ENCODE peak calls at places on chromosomes 5 and 9, in six cellular contexts. One of them, this sample, is unnamed.

GRCh38 chr5:82873452-82873851 is 203.7 kb downstream of the TMEM167A start:
- DNase-seq in HepG2: no peak
- DNase-seq in PC-9: no peak
- DNase-seq in OCI-LY7: no peak
- DNase-seq in mammary epithelial cell: no peak
- DNase-seq in astrocyte: no peak
- DNase-seq in this sample: no peak

GRCh38 chr5:84255318-84255717 is 129.4 kb downstream of the EDIL3 start:
- DNase-seq in HepG2: peak; percentile 3
- DNase-seq in PC-9: no peak
- DNase-seq in OCI-LY7: peak; percentile 10
- DNase-seq in mammary epithelial cell: peak; percentile 31
- DNase-seq in astrocyte: peak; percentile 24
- DNase-seq in this sample: peak; percentile 47

GRCh38 chr9:137234758-137235423 is 4.2 kb downstream of the SLC34A3 start:
- DNase-seq in HepG2: no peak
- DNase-seq in PC-9: no peak
- DNase-seq in OCI-LY7: no peak
- DNase-seq in mammary epithelial cell: no peak
- DNase-seq in astrocyte: no peak
- DNase-seq in this sample: no peak

GRCh38 chr5:57595530-57596098 is 113.0 kb upstream of the ACTBL2 start:
- DNase-seq in HepG2: no peak
- DNase-seq in PC-9: no peak
- DNase-seq in OCI-LY7: no peak
- DNase-seq in mammary epithelial cell: no peak
- DNase-seq in astrocyte: no peak
- DNase-seq in this sample: no peak

GRCh38 chr5:151892393-151892792 is 32.3 kb downstream of the GLRA1 start:
- DNase-seq in HepG2: no peak
- DNase-seq in PC-9: no peak
- DNase-seq in OCI-LY7: no peak
- DNase-seq in mammary epithelial cell: no peak
- DNase-seq in astrocyte: no peak
- DNase-seq in this sample: no peak

GRCh38 chr9:106075991-106076390 is 381.6 kb downstream of the TMEM38B start:
- DNase-seq in HepG2: no peak
- DNase-seq in PC-9: no peak
- DNase-seq in OCI-LY7: no peak
- DNase-seq in mammary epithelial cell: peak; percentile 96
- DNase-seq in astrocyte: peak; percentile 90
- DNase-seq in this sample: no peak

GRCh38 chr9:127204771-127205470 is 59.7 kb upstream of the GARNL3 start:
- DNase-seq in HepG2: peak; percentile 31
- DNase-seq in PC-9: peak; percentile 51
- DNase-seq in OCI-LY7: peak; percentile 35
- DNase-seq in mammary epithelial cell: no peak
- DNase-seq in astrocyte: no peak
- DNase-seq in this sample: peak; percentile 88

GRCh38 chr9:99251157-99251556 is 29.1 kb downstream of the SEC61B start:
- DNase-seq in HepG2: no peak
- DNase-seq in PC-9: no peak
- DNase-seq in OCI-LY7: no peak
- DNase-seq in mammary epithelial cell: no peak
- DNase-seq in astrocyte: no peak
- DNase-seq in this sample: no peak

GRCh38 chr9:7402704-7403389 is 396.7 kb downstream of the DMAC1 start:
- DNase-seq in HepG2: no peak
- DNase-seq in PC-9: no peak
- DNase-seq in OCI-LY7: no peak
- DNase-seq in mammary epithelial cell: peak; percentile 8
- DNase-seq in astrocyte: no peak
- DNase-seq in this sample: peak; percentile 47

GRCh38 chr9:109683521-109683920 is 96.5 kb upstream of the PALM2AKAP2 start:
- DNase-seq in HepG2: no peak
- DNase-seq in PC-9: no peak
- DNase-seq in OCI-LY7: no peak
- DNase-seq in mammary epithelial cell: peak; percentile 53
- DNase-seq in astrocyte: peak; percentile 29
- DNase-seq in this sample: peak; percentile 15

GRCh38 chr5:140565780-140566095 is 1.1 kb downstream of the SLC35A4 start:
- DNase-seq in HepG2: no peak
- DNase-seq in PC-9: no peak
- DNase-seq in OCI-LY7: no peak
- DNase-seq in mammary epithelial cell: no peak
- DNase-seq in astrocyte: no peak
- DNase-seq in this sample: peak; percentile 76

GRCh38 chr9:94034511-94034910 is 49.8 kb upstream of the PTPDC1 start:
- DNase-seq in HepG2: no peak
- DNase-seq in PC-9: no peak
- DNase-seq in OCI-LY7: no peak
- DNase-seq in mammary epithelial cell: no peak
- DNase-seq in astrocyte: no peak
- DNase-seq in this sample: no peak

GRCh38 chr9:108816037-108816436 is 39.7 kb downstream of the ACTL7B start:
- DNase-seq in HepG2: peak; percentile 60
- DNase-seq in PC-9: no peak
- DNase-seq in OCI-LY7: no peak
- DNase-seq in mammary epithelial cell: no peak
- DNase-seq in astrocyte: no peak
- DNase-seq in this sample: no peak

GRCh38 chr5:175718401-175719108 is 60.7 kb downstream of the HRH2 start:
- DNase-seq in HepG2: no peak
- DNase-seq in PC-9: peak; percentile 18
- DNase-seq in OCI-LY7: peak; percentile 27
- DNase-seq in mammary epithelial cell: peak; percentile 41
- DNase-seq in astrocyte: no peak
- DNase-seq in this sample: no peak

GRCh38 chr9:130058154-130058553 is 4.4 kb downstream of the GPR107 start:
- DNase-seq in HepG2: no peak
- DNase-seq in PC-9: no peak
- DNase-seq in OCI-LY7: no peak
- DNase-seq in mammary epithelial cell: no peak
- DNase-seq in astrocyte: no peak
- DNase-seq in this sample: peak; percentile 71

GRCh38 chr9:134419684-134420076 is 93.4 kb downstream of the RXRA start:
- DNase-seq in HepG2: no peak
- DNase-seq in PC-9: no peak
- DNase-seq in OCI-LY7: no peak
- DNase-seq in mammary epithelial cell: no peak
- DNase-seq in astrocyte: no peak
- DNase-seq in this sample: no peak

GRCh38 chr9:8666060-8666459 is 866.5 kb upstream of the DMAC1 start:
- DNase-seq in HepG2: no peak
- DNase-seq in PC-9: no peak
- DNase-seq in OCI-LY7: no peak
- DNase-seq in mammary epithelial cell: no peak
- DNase-seq in astrocyte: no peak
- DNase-seq in this sample: no peak

GRCh38 chr5:6715758-6716633 is 2.8 kb downstream of the TENT4A start:
- DNase-seq in HepG2: no peak
- DNase-seq in PC-9: no peak
- DNase-seq in OCI-LY7: peak; percentile 48
- DNase-seq in mammary epithelial cell: no peak
- DNase-seq in astrocyte: no peak
- DNase-seq in this sample: no peak

GRCh38 chr9:84315278-84315877 is 25.2 kb downstream of the SLC28A3 start:
- DNase-seq in HepG2: peak; percentile 23
- DNase-seq in PC-9: peak; percentile 52
- DNase-seq in OCI-LY7: peak; percentile 40
- DNase-seq in mammary epithelial cell: peak; percentile 49
- DNase-seq in astrocyte: peak; percentile 23
- DNase-seq in this sample: no peak

GRCh38 chr9:115590016-115590415 is 472.1 kb upstream of the TNC start:
- DNase-seq in HepG2: no peak
- DNase-seq in PC-9: peak; percentile 53
- DNase-seq in OCI-LY7: no peak
- DNase-seq in mammary epithelial cell: peak; percentile 93
- DNase-seq in astrocyte: peak; percentile 94
- DNase-seq in this sample: peak; percentile 82

GRCh38 chr9:120480707-120481106 is 99.3 kb downstream of the CDK5RAP2 start:
- DNase-seq in HepG2: no peak
- DNase-seq in PC-9: no peak
- DNase-seq in OCI-LY7: no peak
- DNase-seq in mammary epithelial cell: peak; percentile 26
- DNase-seq in astrocyte: no peak
- DNase-seq in this sample: no peak

GRCh38 chr9:136119259-136120118 is 814 bp upstream of the TMEM250 start:
- DNase-seq in HepG2: peak; percentile 82
- DNase-seq in PC-9: peak; percentile 68
- DNase-seq in OCI-LY7: no peak
- DNase-seq in mammary epithelial cell: peak; percentile 40
- DNase-seq in astrocyte: no peak
- DNase-seq in this sample: peak; percentile 88

GRCh38 chr9:34556951-34557350 is 32.6 kb downstream of the CNTFR start:
- DNase-seq in HepG2: no peak
- DNase-seq in PC-9: no peak
- DNase-seq in OCI-LY7: no peak
- DNase-seq in mammary epithelial cell: no peak
- DNase-seq in astrocyte: no peak
- DNase-seq in this sample: peak; percentile 90

GRCh38 chr5:153458266-153458665 is 32.2 kb upstream of the GRIA1 start:
- DNase-seq in HepG2: no peak
- DNase-seq in PC-9: no peak
- DNase-seq in OCI-LY7: no peak
- DNase-seq in mammary epithelial cell: no peak
- DNase-seq in astrocyte: no peak
- DNase-seq in this sample: no peak

GRCh38 chr5:160312139-160312959 is at the start of gene CCNJL:
- DNase-seq in HepG2: peak; percentile 52
- DNase-seq in PC-9: peak; percentile 91
- DNase-seq in OCI-LY7: no peak
- DNase-seq in mammary epithelial cell: peak; percentile 64
- DNase-seq in astrocyte: peak; percentile 25
- DNase-seq in this sample: peak; percentile 91

GRCh38 chr9:79896390-79896789 is 324.6 kb downstream of the TLE4 start:
- DNase-seq in HepG2: no peak
- DNase-seq in PC-9: no peak
- DNase-seq in OCI-LY7: no peak
- DNase-seq in mammary epithelial cell: peak; percentile 16
- DNase-seq in astrocyte: no peak
- DNase-seq in this sample: no peak

GRCh38 chr5:91443028-91443427 is 59.9 kb upstream of the ARRDC3 start:
- DNase-seq in HepG2: no peak
- DNase-seq in PC-9: no peak
- DNase-seq in OCI-LY7: no peak
- DNase-seq in mammary epithelial cell: peak; percentile 14
- DNase-seq in astrocyte: peak; percentile 90
- DNase-seq in this sample: peak; percentile 18

GRCh38 chr5:62506659-62507460 is 71.8 kb upstream of the LRRC70 start:
- DNase-seq in HepG2: no peak
- DNase-seq in PC-9: no peak
- DNase-seq in OCI-LY7: peak; percentile 16
- DNase-seq in mammary epithelial cell: no peak
- DNase-seq in astrocyte: no peak
- DNase-seq in this sample: no peak

GRCh38 chr9:77926314-77926959 is 105.2 kb downstream of the GNAQ start:
- DNase-seq in HepG2: no peak
- DNase-seq in PC-9: no peak
- DNase-seq in OCI-LY7: no peak
- DNase-seq in mammary epithelial cell: peak; percentile 41
- DNase-seq in astrocyte: peak; percentile 87
- DNase-seq in this sample: no peak

GRCh38 chr9:106772523-106773290 is 90.3 kb upstream of the ZNF462 start:
- DNase-seq in HepG2: no peak
- DNase-seq in PC-9: no peak
- DNase-seq in OCI-LY7: no peak
- DNase-seq in mammary epithelial cell: peak; percentile 21
- DNase-seq in astrocyte: no peak
- DNase-seq in this sample: no peak

GRCh38 chr9:121725008-121725795 is 73.8 kb downstream of the DAB2IP start:
- DNase-seq in HepG2: no peak
- DNase-seq in PC-9: no peak
- DNase-seq in OCI-LY7: no peak
- DNase-seq in mammary epithelial cell: peak; percentile 79
- DNase-seq in astrocyte: peak; percentile 99
- DNase-seq in this sample: peak; percentile 98

GRCh38 chr9:113636165-113636564 is 172.6 kb downstream of the RGS3 start:
- DNase-seq in HepG2: peak; percentile 55
- DNase-seq in PC-9: no peak
- DNase-seq in OCI-LY7: no peak
- DNase-seq in mammary epithelial cell: no peak
- DNase-seq in astrocyte: no peak
- DNase-seq in this sample: peak; percentile 84

GRCh38 chr5:111072949-111073682 is 1.6 kb downstream of the TSLP start:
- DNase-seq in HepG2: no peak
- DNase-seq in PC-9: no peak
- DNase-seq in OCI-LY7: peak; percentile 38
- DNase-seq in mammary epithelial cell: peak; percentile 41
- DNase-seq in astrocyte: peak; percentile 14
- DNase-seq in this sample: peak; percentile 79

GRCh38 chr5:119257613-119258012 is 98.2 kb upstream of the TNFAIP8 start:
- DNase-seq in HepG2: no peak
- DNase-seq in PC-9: no peak
- DNase-seq in OCI-LY7: no peak
- DNase-seq in mammary epithelial cell: no peak
- DNase-seq in astrocyte: no peak
- DNase-seq in this sample: no peak

GRCh38 chr5:119250946-119251901 is 104.6 kb upstream of the TNFAIP8 start:
- DNase-seq in HepG2: no peak
- DNase-seq in PC-9: no peak
- DNase-seq in OCI-LY7: no peak
- DNase-seq in mammary epithelial cell: peak; percentile 14
- DNase-seq in astrocyte: peak; percentile 31
- DNase-seq in this sample: no peak

GRCh38 chr5:119255571-119256356 is 100.1 kb upstream of the TNFAIP8 start:
- DNase-seq in HepG2: peak; percentile 74
- DNase-seq in PC-9: peak; percentile 7
- DNase-seq in OCI-LY7: peak; percentile 54
- DNase-seq in mammary epithelial cell: peak; percentile 57
- DNase-seq in astrocyte: no peak
- DNase-seq in this sample: no peak
- H3K9me3 ChIP-seq in HepG2: no peaks in the 10 kb centered on the region
- H3K9me3 ChIP-seq in PC-9: peaks cover 24% of the 10 kb centered on the region
- H3K9me3 ChIP-seq in OCI-LY7: peaks cover 22% of the 10 kb centered on the region
- H3K9me3 ChIP-seq in mammary epithelial cell: no peaks in the 10 kb centered on the region
- H3K9me3 ChIP-seq in astrocyte: peaks cover 2% of the 10 kb centered on the region
- H3K9me3 ChIP-seq in this sample: peaks cover 10% of the 10 kb centered on the region

GRCh38 chr9:20357207-20357503 is 265.1 kb downstream of the MLLT3 start:
- DNase-seq in HepG2: no peak
- DNase-seq in PC-9: no peak
- DNase-seq in OCI-LY7: no peak
- DNase-seq in mammary epithelial cell: no peak
- DNase-seq in astrocyte: no peak
- DNase-seq in this sample: no peak
- H2AFZ ChIP-seq in HepG2: no peak overlapping the region
- H2AFZ ChIP-seq in PC-9: no peak overlapping the region
- H2AFZ ChIP-seq in OCI-LY7: no peak overlapping the region
- H2AFZ ChIP-seq in mammary epithelial cell: no peak overlapping the region
- H2AFZ ChIP-seq in astrocyte: no peak overlapping the region
- H2AFZ ChIP-seq in this sample: peak overlapping the region; percentile 80

GRCh38 chr5:74020488-74020887 is 394.5 kb downstream of the ARHGEF28 start:
- DNase-seq in HepG2: no peak
- DNase-seq in PC-9: no peak
- DNase-seq in OCI-LY7: no peak
- DNase-seq in mammary epithelial cell: no peak
- DNase-seq in astrocyte: no peak
- DNase-seq in this sample: no peak
- H3K9me3 ChIP-seq in HepG2: no peaks in the 10 kb centered on the region
- H3K9me3 ChIP-seq in PC-9: no peaks in the 10 kb centered on the region
- H3K9me3 ChIP-seq in OCI-LY7: no peaks in the 10 kb centered on the region
- H3K9me3 ChIP-seq in mammary epithelial cell: no peaks in the 10 kb centered on the region
- H3K9me3 ChIP-seq in astrocyte: no peaks in the 10 kb centered on the region
- H3K9me3 ChIP-seq in this sample: no peaks in the 10 kb centered on the region

GRCh38 chr5:177311723-177312648 is at the start of gene MXD3:
- DNase-seq in HepG2: peak; percentile 94
- DNase-seq in PC-9: peak; percentile 98
- DNase-seq in OCI-LY7: peak; percentile 99
- DNase-seq in mammary epithelial cell: peak; percentile 90
- DNase-seq in astrocyte: peak; percentile 74
- DNase-seq in this sample: peak; percentile 100
- H2AFZ ChIP-seq in HepG2: no peak within 1 kb of the TSS
- H2AFZ ChIP-seq in PC-9: peak within 1 kb of the TSS; percentile 92
- H2AFZ ChIP-seq in OCI-LY7: peak within 1 kb of the TSS; percentile 28
- H2AFZ ChIP-seq in mammary epithelial cell: peak within 1 kb of the TSS; percentile 85
- H2AFZ ChIP-seq in astrocyte: peak within 1 kb of the TSS; percentile 64
- H2AFZ ChIP-seq in this sample: peak within 1 kb of the TSS; percentile 62

This sample was measured in osteoblast.